ENCODE peak calls at places on chromosomes 3 and 15, in four cellular contexts. Y is skeletal muscle cell; A is stimulated activated CD4-positive, alpha-beta T cell treated with anti-CD3 and anti-CD28 coated beads, TNF-alpha, amount 100 ng/mL, for 48 hours; R is activated T-cell treated with anti-CD3 and anti-CD28 coated beads, Interleukin-2, amount 50 U/mL, for 1 hour. V is an unnamed sample.
A peak's percentile ranks its signal among the peaks of the same experiment; 100 is the strongest.

GRCh38 chr3:46609074-46609735 is 3.1 kb upstream of the FAM240A start:
- DNase-seq in Y (no peak), A (no peak), R (no peak), V (no peak)

GRCh38 chr3:35012210-35012609 is 627.1 kb upstream of the ARPP21 start:
- DNase-seq in Y (no peak), A (no peak), R (no peak), V (no peak)

GRCh38 chr15:96365781-96366525 is 35.5 kb downstream of the NR2F2 start:
- DNase-seq in Y (no peak), A (no peak), R (no peak), V (no peak)

GRCh38 chr3:32401541-32402052 is 9.9 kb downstream of the CMTM7 start:
- DNase-seq in Y (no peak), A (no peak), R (peak; percentile 65), V (peak; percentile 89)

GRCh38 chr3:187011915-187012314 is 81.6 kb downstream of the ST6GAL1 start:
- DNase-seq in Y (no peak), A (no peak), R (no peak), V (peak; percentile 58)

GRCh38 chr3:33196538-33196937 is 22.1 kb downstream of the SUSD5 start:
- DNase-seq in Y (no peak), A (no peak), R (no peak), V (no peak)

GRCh38 chr3:12582730-12583129 is 25.8 kb downstream of the MKRN2 start:
- DNase-seq in Y (no peak), A (no peak), R (no peak), V (no peak)

GRCh38 chr15:82919231-82919886 is 33.2 kb downstream of the HOMER2 start:
- DNase-seq in Y (no peak), A (no peak), R (no peak), V (no peak)

GRCh38 chr3:69239063-69239462 is 116.7 kb upstream of the LMOD3 start:
- DNase-seq in Y (no peak), A (no peak), R (no peak), V (no peak)

GRCh38 chr15:55846108-55846707 is 103.3 kb upstream of the PRTG start:
- DNase-seq in Y (peak; percentile 45), A (peak; percentile 17), R (no peak), V (no peak)

GRCh38 chr3:129481783-129482332 is 41.8 kb downstream of the IFT122 start:
- DNase-seq in Y (peak; percentile 14), A (no peak), R (peak; percentile 50), V (peak; percentile 59)

GRCh38 chr3:10834951-10835350 is 18.9 kb downstream of the SLC6A11 start:
- DNase-seq in Y (no peak), A (no peak), R (no peak), V (no peak)

V was measured in Peyer's patch.